ENCODE peak calls at places on chromosomes 3 and 15, in ten cellular contexts. One of them, this sample, is unnamed.
A peak's percentile ranks its signal among the peaks of the same experiment; 100 is the strongest.

GRCh38 chr3:43765417-43766030 is 74.8 kb downstream of the ABHD5 start:
- DNase-seq in GM23338: no peak
- DNase-seq in AG04449: no peak
- DNase-seq in pancreas: no peak
- DNase-seq in foreskin fibroblast: peak; percentile 50
- DNase-seq in astrocyte of the cerebellum: peak; percentile 15
- DNase-seq in right lobe of liver: no peak
- DNase-seq in A673: no peak
- DNase-seq in body of pancreas: no peak
- DNase-seq in colonic mucosa: no peak
- DNase-seq in this sample: peak; percentile 62

GRCh38 chr3:72445827-72446405 is 402.3 kb downstream of the SHQ1 start:
- DNase-seq in GM23338: no peak
- DNase-seq in AG04449: no peak
- DNase-seq in pancreas: no peak
- DNase-seq in foreskin fibroblast: no peak
- DNase-seq in astrocyte of the cerebellum: no peak
- DNase-seq in right lobe of liver: no peak
- DNase-seq in A673: no peak
- DNase-seq in body of pancreas: no peak
- DNase-seq in colonic mucosa: no peak
- DNase-seq in this sample: no peak

GRCh38 chr3:101725890-101726275 is 1.5 kb downstream of the CEP97 start:
- DNase-seq in GM23338: no peak
- DNase-seq in AG04449: no peak
- DNase-seq in pancreas: no peak
- DNase-seq in foreskin fibroblast: no peak
- DNase-seq in astrocyte of the cerebellum: no peak
- DNase-seq in right lobe of liver: no peak
- DNase-seq in A673: no peak
- DNase-seq in body of pancreas: no peak
- DNase-seq in colonic mucosa: no peak
- DNase-seq in this sample: no peak

GRCh38 chr15:74178326-74179100 is 5.0 kb downstream of the ISLR start:
- DNase-seq in GM23338: no peak
- DNase-seq in AG04449: no peak
- DNase-seq in pancreas: no peak
- DNase-seq in foreskin fibroblast: no peak
- DNase-seq in astrocyte of the cerebellum: no peak
- DNase-seq in right lobe of liver: no peak
- DNase-seq in A673: no peak
- DNase-seq in body of pancreas: no peak
- DNase-seq in colonic mucosa: no peak
- DNase-seq in this sample: no peak

GRCh38 chr3:176872771-176873209 is 324.5 kb downstream of the TBL1XR1 start:
- DNase-seq in GM23338: peak; percentile 87
- DNase-seq in AG04449: no peak
- DNase-seq in pancreas: peak; percentile 51
- DNase-seq in foreskin fibroblast: peak; percentile 9
- DNase-seq in astrocyte of the cerebellum: peak; percentile 12
- DNase-seq in right lobe of liver: peak; percentile 48
- DNase-seq in A673: peak; percentile 77
- DNase-seq in body of pancreas: peak; percentile 67
- DNase-seq in colonic mucosa: peak; percentile 58
- DNase-seq in this sample: peak; percentile 7

GRCh38 chr3:25911525-25912295 is 121.8 kb downstream of the OXSM start:
- DNase-seq in GM23338: no peak
- DNase-seq in AG04449: no peak
- DNase-seq in pancreas: no peak
- DNase-seq in foreskin fibroblast: no peak
- DNase-seq in astrocyte of the cerebellum: no peak
- DNase-seq in right lobe of liver: no peak
- DNase-seq in A673: no peak
- DNase-seq in body of pancreas: no peak
- DNase-seq in colonic mucosa: no peak
- DNase-seq in this sample: no peak

GRCh38 chr3:87082806-87083440 is 92.0 kb upstream of the VGLL3 start:
- DNase-seq in GM23338: peak; percentile 88
- DNase-seq in AG04449: no peak
- DNase-seq in pancreas: no peak
- DNase-seq in foreskin fibroblast: peak; percentile 57
- DNase-seq in astrocyte of the cerebellum: peak; percentile 56
- DNase-seq in right lobe of liver: no peak
- DNase-seq in A673: peak; percentile 75
- DNase-seq in body of pancreas: peak; percentile 17
- DNase-seq in colonic mucosa: peak; percentile 31
- DNase-seq in this sample: no peak

GRCh38 chr3:14519406-14519805 is 20.7 kb downstream of the GRIP2 start:
- DNase-seq in GM23338: no peak
- DNase-seq in AG04449: no peak
- DNase-seq in pancreas: no peak
- DNase-seq in foreskin fibroblast: no peak
- DNase-seq in astrocyte of the cerebellum: no peak
- DNase-seq in right lobe of liver: no peak
- DNase-seq in A673: no peak
- DNase-seq in body of pancreas: no peak
- DNase-seq in colonic mucosa: no peak
- DNase-seq in this sample: no peak

GRCh38 chr3:71468311-71469130 is 115.0 kb downstream of the FOXP1 start:
- DNase-seq in GM23338: peak; percentile 59
- DNase-seq in AG04449: no peak
- DNase-seq in pancreas: no peak
- DNase-seq in foreskin fibroblast: no peak
- DNase-seq in astrocyte of the cerebellum: no peak
- DNase-seq in right lobe of liver: no peak
- DNase-seq in A673: peak; percentile 1
- DNase-seq in body of pancreas: no peak
- DNase-seq in colonic mucosa: no peak
- DNase-seq in this sample: no peak

DNA sequence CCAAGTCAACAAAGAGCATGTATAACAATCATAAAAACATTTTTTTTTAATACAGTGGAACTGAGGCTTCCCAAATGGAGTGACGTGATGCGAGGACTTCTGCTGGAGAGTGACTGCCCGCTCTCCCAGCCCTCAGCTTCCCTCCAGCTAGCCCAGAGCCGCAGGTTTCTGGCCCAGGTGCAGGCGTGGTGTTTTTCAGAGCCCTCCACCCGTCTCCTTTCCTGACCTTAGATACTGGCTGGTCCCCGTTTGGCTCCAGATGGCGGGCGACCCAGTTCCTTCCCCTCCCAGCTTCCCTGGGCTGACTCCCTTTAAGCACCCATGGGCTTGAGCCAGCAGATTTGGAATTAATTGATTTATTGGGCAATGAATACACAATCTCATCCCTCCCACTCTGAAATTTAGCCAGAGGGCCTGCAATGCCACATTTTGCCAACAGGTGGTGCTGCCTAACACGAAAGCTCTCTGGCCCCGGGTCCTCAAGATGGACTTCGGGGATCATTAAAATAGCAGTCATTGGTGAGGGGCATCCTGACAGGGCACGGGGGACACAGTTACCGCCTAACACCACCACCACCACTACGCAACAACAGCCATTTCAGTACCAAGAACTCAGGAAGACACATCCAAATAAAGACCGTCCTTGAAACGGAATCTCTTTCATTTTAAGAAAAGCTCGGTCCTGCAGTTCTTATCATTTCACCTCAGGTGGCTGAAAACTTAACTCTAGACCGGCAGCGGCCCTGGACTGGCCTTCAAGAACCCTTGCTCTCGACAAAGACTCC is 47.5 kb upstream of the MUC4 start:
- DNase-seq in GM23338: peak; percentile 89
- DNase-seq in AG04449: no peak
- DNase-seq in pancreas: no peak
- DNase-seq in foreskin fibroblast: peak; percentile 50
- DNase-seq in astrocyte of the cerebellum: peak; percentile 19
- DNase-seq in right lobe of liver: peak; percentile 59
- DNase-seq in A673: peak; percentile 75
- DNase-seq in body of pancreas: peak; percentile 69
- DNase-seq in colonic mucosa: peak; percentile 75
- DNase-seq in this sample: no peak
- H3K4me3 ChIP-seq in GM23338: no peak overlapping the region
- H3K4me3 ChIP-seq in AG04449: no peak overlapping the region
- H3K4me3 ChIP-seq in pancreas: no peak overlapping the region
- H3K4me3 ChIP-seq in foreskin fibroblast: no peak overlapping the region
- H3K4me3 ChIP-seq in astrocyte of the cerebellum: no peak overlapping the region
- H3K4me3 ChIP-seq in right lobe of liver: peak overlapping the region; percentile 4
- H3K4me3 ChIP-seq in A673: no peak overlapping the region
- H3K4me3 ChIP-seq in body of pancreas: no peak overlapping the region
- H3K4me3 ChIP-seq in colonic mucosa: no peak overlapping the region
- H3K4me3 ChIP-seq in this sample: no peak overlapping the region

GRCh38 chr3:151839313-151839631 is 25.4 kb downstream of the AADAC start:
- DNase-seq in GM23338: no peak
- DNase-seq in AG04449: no peak
- DNase-seq in pancreas: no peak
- DNase-seq in foreskin fibroblast: no peak
- DNase-seq in astrocyte of the cerebellum: no peak
- DNase-seq in right lobe of liver: no peak
- DNase-seq in A673: peak; percentile 67
- DNase-seq in body of pancreas: no peak
- DNase-seq in colonic mucosa: no peak
- DNase-seq in this sample: no peak
- TF ChIP-seq CTCF in GM23338: no peak
- TF ChIP-seq CTCF in AG04449: no peak
- TF ChIP-seq CTCF in pancreas: no peak
- TF ChIP-seq CTCF in foreskin fibroblast: no peak
- TF ChIP-seq CTCF in astrocyte of the cerebellum: no peak
- TF ChIP-seq CTCF in right lobe of liver: no peak
- TF ChIP-seq CTCF in A673: no peak
- TF ChIP-seq CTCF in body of pancreas: no peak
- TF ChIP-seq CTCF in colonic mucosa: peak; percentile 2
- TF ChIP-seq CTCF in this sample: no peak

DNA sequence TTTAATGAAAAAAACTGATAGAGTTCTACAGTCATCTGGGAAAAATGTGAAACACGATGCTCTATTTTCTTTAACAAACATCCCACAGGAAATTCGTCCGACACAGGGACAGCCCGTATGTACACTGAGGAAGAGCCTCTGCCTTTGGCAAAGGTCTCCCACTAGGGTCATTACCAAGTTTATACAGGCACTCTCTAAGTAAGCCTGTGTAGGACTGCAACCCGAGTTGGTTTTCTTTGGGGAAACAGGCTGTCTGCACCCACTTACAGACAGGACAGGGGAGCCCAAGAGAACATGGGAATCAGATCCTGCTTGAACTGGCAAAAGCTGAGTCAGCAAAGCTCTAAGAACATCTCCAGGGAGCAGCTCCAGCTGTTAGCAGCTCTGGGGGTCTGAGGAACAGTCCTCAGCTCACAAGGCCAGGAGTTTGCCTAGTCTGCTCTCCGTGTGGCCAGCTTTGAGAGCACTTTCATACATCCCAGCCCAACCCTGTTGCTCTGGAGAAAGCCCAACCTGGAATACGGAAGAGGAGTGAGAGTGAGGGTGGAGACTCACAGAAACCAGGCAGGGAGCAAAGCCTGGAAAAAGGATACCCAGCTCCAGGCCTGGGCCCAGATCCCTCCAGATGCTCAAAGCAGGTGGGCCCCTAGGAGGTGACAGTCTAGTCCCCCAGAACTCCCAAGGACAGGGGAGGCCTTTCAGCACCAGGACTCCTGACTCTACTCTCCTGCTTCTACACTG is 1.9 kb downstream of the TBC1D2B start:
- DNase-seq in GM23338: peak; percentile 83
- DNase-seq in AG04449: peak; percentile 85
- DNase-seq in pancreas: peak; percentile 57
- DNase-seq in foreskin fibroblast: peak; percentile 88
- DNase-seq in astrocyte of the cerebellum: peak; percentile 77
- DNase-seq in right lobe of liver: no peak
- DNase-seq in A673: peak; percentile 68
- DNase-seq in body of pancreas: peak; percentile 80
- DNase-seq in colonic mucosa: peak; percentile 84
- DNase-seq in this sample: no peak
- H3K4me3 ChIP-seq in GM23338: peak overlapping the region; percentile 89
- H3K4me3 ChIP-seq in AG04449: peak overlapping the region; percentile 89
- H3K4me3 ChIP-seq in pancreas: peak overlapping the region; percentile 82
- H3K4me3 ChIP-seq in foreskin fibroblast: peak overlapping the region; percentile 92
- H3K4me3 ChIP-seq in astrocyte of the cerebellum: peak overlapping the region; percentile 72
- H3K4me3 ChIP-seq in right lobe of liver: peak overlapping the region; percentile 99
- H3K4me3 ChIP-seq in A673: peak overlapping the region; percentile 89
- H3K4me3 ChIP-seq in body of pancreas: no peak overlapping the region
- H3K4me3 ChIP-seq in colonic mucosa: peak overlapping the region; percentile 97
- H3K4me3 ChIP-seq in this sample: peak overlapping the region; percentile 64

GRCh38 chr3:171451915-171452707 is 8.1 kb downstream of the TNIK start:
- DNase-seq in GM23338: no peak
- DNase-seq in AG04449: no peak
- DNase-seq in pancreas: no peak
- DNase-seq in foreskin fibroblast: no peak
- DNase-seq in astrocyte of the cerebellum: no peak
- DNase-seq in right lobe of liver: no peak
- DNase-seq in A673: no peak
- DNase-seq in body of pancreas: no peak
- DNase-seq in colonic mucosa: no peak
- DNase-seq in this sample: no peak

GRCh38 chr3:171455603-171456550 is 4.3 kb downstream of the TNIK start:
- DNase-seq in GM23338: no peak
- DNase-seq in AG04449: no peak
- DNase-seq in pancreas: peak; percentile 29
- DNase-seq in foreskin fibroblast: no peak
- DNase-seq in astrocyte of the cerebellum: no peak
- DNase-seq in right lobe of liver: no peak
- DNase-seq in A673: no peak
- DNase-seq in body of pancreas: peak; percentile 57
- DNase-seq in colonic mucosa: no peak
- DNase-seq in this sample: no peak

GRCh38 chr3:171454026-171454425 is 6.2 kb downstream of the TNIK start:
- DNase-seq in GM23338: no peak
- DNase-seq in AG04449: no peak
- DNase-seq in pancreas: no peak
- DNase-seq in foreskin fibroblast: no peak
- DNase-seq in astrocyte of the cerebellum: no peak
- DNase-seq in right lobe of liver: no peak
- DNase-seq in A673: no peak
- DNase-seq in body of pancreas: no peak
- DNase-seq in colonic mucosa: no peak
- DNase-seq in this sample: peak; percentile 66

GRCh38 chr3:171456765-171457164 is 3.4 kb downstream of the TNIK start:
- DNase-seq in GM23338: no peak
- DNase-seq in AG04449: no peak
- DNase-seq in pancreas: no peak
- DNase-seq in foreskin fibroblast: no peak
- DNase-seq in astrocyte of the cerebellum: no peak
- DNase-seq in right lobe of liver: no peak
- DNase-seq in A673: no peak
- DNase-seq in body of pancreas: no peak
- DNase-seq in colonic mucosa: no peak
- DNase-seq in this sample: no peak

DNA sequence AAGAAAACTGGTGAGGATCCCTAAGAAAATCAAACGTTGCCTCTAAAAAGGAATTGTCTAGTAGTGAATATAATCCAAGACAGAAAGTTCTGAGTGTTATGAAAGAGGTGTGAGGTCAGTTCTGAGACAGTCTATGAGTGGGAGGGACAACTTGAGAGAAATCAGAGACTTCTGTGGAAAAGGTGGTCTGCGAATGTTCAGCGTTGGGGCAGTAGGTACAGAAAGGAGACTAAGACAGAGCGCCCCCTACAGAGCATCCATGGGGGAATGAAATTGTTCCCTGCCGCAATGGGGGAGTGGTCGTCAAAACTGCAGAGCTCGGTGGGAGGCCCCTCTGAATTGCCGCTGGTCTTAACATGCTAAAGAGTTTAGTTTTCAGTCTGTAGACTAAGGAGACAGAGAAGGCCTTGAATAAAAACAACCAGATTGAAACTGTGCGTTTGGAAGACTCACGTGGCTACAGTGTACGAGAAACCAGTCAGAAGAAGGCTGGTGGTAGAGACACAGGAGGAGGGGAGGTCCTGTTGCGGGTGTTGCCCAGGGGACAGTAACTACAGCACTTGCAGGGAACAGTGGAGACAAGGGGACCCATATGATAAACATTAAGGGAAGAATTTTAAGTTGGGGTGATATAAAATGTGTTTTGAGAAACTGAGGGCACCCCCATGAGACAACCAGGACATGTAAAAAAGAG is 6.9 kb downstream of the TNIK start:
- DNase-seq in GM23338: peak; percentile 86
- DNase-seq in AG04449: no peak
- DNase-seq in pancreas: no peak
- DNase-seq in foreskin fibroblast: no peak
- DNase-seq in astrocyte of the cerebellum: no peak
- DNase-seq in right lobe of liver: no peak
- DNase-seq in A673: peak; percentile 11
- DNase-seq in body of pancreas: no peak
- DNase-seq in colonic mucosa: no peak
- DNase-seq in this sample: no peak
- TF ChIP-seq CTCF in GM23338: peak; percentile 98
- TF ChIP-seq CTCF in AG04449: no peak
- TF ChIP-seq CTCF in pancreas: no peak
- TF ChIP-seq CTCF in foreskin fibroblast: peak; percentile 26
- TF ChIP-seq CTCF in astrocyte of the cerebellum: no peak
- TF ChIP-seq CTCF in right lobe of liver: peak; percentile 20
- TF ChIP-seq CTCF in A673: peak; percentile 58
- TF ChIP-seq CTCF in body of pancreas: no peak
- TF ChIP-seq CTCF in colonic mucosa: no peak
- TF ChIP-seq CTCF in this sample: peak; percentile 54